ENCODE peak calls at places on chromosomes 2 and 18, in four cellular contexts. Z, C, F and Y are unnamed samples. For H3K9me3, the result is how much of the 10 kb centered on the place peaks cover.

GRCh38 chr2:141554810-141555209 is 576.0 kb downstream of the LRP1B start:
- DNase-seq in C (peak), Z (no peak), F (peak), Y (no peak)

GRCh38 chr2:1607236-1607920 is 136.9 kb downstream of the PXDN start:
- DNase-seq in Z (no peak), C (no peak), F (no peak), Y (no peak)

GRCh38 chr2:23659328-23659727 is 267.6 kb downstream of the ATAD2B start:
- DNase-seq in C (no peak), Z (no peak), F (no peak), Y (no peak)

GRCh38 chr2:205218056-205218455 is 464.2 kb upstream of the NRP2 start:
- DNase-seq in C (peak), F (peak), Z (no peak), Y (no peak)

GRCh38 chr2:10532631-10533101 is 84.5 kb upstream of the ODC1 start:
- DNase-seq in C (no peak), F (peak), Z (no peak), Y (peak)

GRCh38 chr18:29892960-29893558 is 1149.5 kb downstream of the DSC3 start:
- DNase-seq in Z (no peak), F (peak), C (peak), Y (no peak)

GRCh38 chr2:162126145-162126926 is 25.7 kb downstream of the GCG start:
- DNase-seq in Z (no peak), F (peak), C (no peak), Y (no peak)

GRCh38 chr2:48448274-48449061 is 81.5 kb upstream of the STON1 start:
- DNase-seq in Z (peak), F (peak), C (peak), Y (no peak)

GRCh38 chr18:61973273-61974115 is 80.7 kb upstream of the RNF152 start:
- DNase-seq in F (no peak), Z (no peak), C (no peak), Y (no peak)

DNA sequence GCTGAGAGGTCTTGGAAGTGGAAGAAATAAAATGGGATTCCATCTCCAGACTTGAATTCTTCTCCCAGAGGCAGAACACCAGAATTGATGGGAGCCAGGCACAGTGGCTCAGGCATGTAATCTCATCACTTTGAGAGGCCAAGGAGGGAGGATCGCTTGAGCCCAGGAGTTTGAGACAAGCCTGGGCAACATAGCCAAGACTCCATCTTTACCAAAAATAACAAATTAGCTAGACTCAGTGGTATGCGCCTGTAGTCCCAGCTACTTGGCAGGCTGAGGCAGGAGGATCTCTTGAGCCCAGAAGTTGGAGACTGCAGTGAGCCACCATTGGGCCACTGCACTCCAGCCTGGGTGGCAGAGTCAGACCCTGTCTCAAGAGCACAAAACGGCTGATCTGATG is 144.3 kb downstream of the C1D start:
- DNase-seq in C (no peak), F (peak), Z (no peak), Y (no peak)
- H3K4me3 ChIP-seq in C (peak), F (no peak), Z (no peak), Y (no peak)

GRCh38 chr18:56166914-56167313 is 471.5 kb downstream of the TXNL1 start:
- DNase-seq in C (no peak), F (peak), Z (no peak), Y (no peak)
- H3K9me3 ChIP-seq in C (under half), F (under half), Z (under half), Y (under half)

GRCh38 chr2:36058953-36059352 is 296.6 kb upstream of the CRIM1 start:
- DNase-seq in Z (no peak), C (no peak), F (no peak), Y (no peak)

GRCh38 chr2:36058076-36058475 is 297.5 kb upstream of the CRIM1 start:
- DNase-seq in Z (no peak), F (no peak), C (no peak), Y (no peak)

GRCh38 chr2:36060133-36060532 is 295.4 kb upstream of the CRIM1 start:
- DNase-seq in F (no peak), C (no peak), Z (no peak), Y (no peak)

GRCh38 chr2:36059684-36060083 is 295.9 kb upstream of the CRIM1 start:
- DNase-seq in F (no peak), C (no peak), Z (no peak), Y (no peak)
- H3K4me3 ChIP-seq in F (no peak), C (no peak), Z (no peak), Y (no peak)

DNA sequence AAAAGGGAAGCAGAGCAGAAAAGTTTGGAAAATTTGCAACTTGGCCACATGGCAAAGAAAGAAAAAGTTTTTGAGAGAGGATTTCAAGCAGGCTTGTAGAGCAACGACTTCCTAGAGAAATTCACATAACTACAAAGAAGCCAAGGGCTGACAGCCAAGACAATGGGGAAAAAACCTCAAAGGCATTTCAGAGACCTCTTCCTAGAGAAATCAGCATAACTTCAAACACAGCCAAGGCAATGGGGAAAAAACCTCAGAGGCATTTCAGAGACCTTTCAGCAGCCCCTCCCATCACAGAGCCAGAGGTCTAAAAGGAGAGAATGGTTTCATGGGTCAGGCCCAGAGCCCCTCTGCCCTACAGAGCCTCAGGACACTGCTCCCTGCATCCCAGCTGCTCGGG is 7.2 kb downstream of the ADI1 start:
- DNase-seq in F (peak), Z (no peak), C (no peak), Y (no peak)
- H3K9me3 ChIP-seq in F (under half), Z (under half), C (under half), Y (under half)

GRCh38 chr2:171553858-171554257 is 31.6 kb downstream of the CYBRD1 start:
- DNase-seq in Z (peak), C (no peak), F (no peak), Y (no peak)
- H3K4me3 ChIP-seq in Z (no peak), C (no peak), F (no peak), Y (no peak)

DNA sequence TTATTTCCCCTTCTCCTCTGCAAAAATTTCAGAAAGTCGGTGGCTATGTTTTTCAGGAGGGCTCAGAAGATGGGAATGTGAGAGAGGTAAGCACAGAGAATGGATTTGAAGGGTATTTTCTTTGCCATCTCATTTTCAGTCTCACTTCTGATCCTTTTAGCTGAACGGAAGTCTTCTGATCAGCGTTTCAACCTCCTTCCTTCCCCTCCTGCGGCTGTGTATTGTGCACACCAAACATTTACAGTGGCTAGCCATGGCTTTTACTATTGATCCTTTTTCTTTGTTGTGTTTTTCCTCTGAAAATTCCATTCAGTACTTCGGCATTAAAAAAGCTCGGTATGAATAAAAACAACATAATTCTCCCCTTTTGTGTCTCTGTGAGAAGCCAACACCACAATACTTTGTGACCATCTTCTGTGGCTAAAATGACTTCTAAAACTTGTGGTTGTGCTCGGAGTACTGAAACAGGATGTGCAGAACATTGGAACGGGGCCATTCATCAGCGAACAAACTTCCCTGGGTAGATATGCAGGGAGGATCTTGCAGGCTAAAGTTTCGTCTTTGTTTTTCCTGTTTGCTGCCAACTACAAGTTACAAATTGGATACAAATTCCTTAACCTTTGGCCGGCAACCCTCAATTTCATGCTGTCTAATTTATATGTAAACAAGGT is 260.8 kb upstream of the FAM98A start:
- DNase-seq in Z (no peak), C (peak), F (peak), Y (no peak)
- H3K9me3 ChIP-seq in Z (under half), C (under half), F (under half), Y (under half)

GRCh38 chr2:156470975-156471583 is 34.9 kb downstream of the GPD2 start:
- DNase-seq in C (no peak), F (no peak), Z (no peak), Y (no peak)

GRCh38 chr2:156464106-156464505 is 27.9 kb downstream of the GPD2 start:
- DNase-seq in Z (no peak), F (peak), C (peak), Y (no peak)

GRCh38 chr2:156465573-156465972 is 29.4 kb downstream of the GPD2 start:
- DNase-seq in F (peak), C (no peak), Z (no peak), Y (no peak)

GRCh38 chr2:156471772-156472171 is 35.6 kb downstream of the GPD2 start:
- DNase-seq in F (no peak), Z (no peak), C (no peak), Y (no peak)

GRCh38 chr2:156466739-156467405 is 30.7 kb downstream of the GPD2 start:
- DNase-seq in C (peak), Z (no peak), F (peak), Y (peak)
- H3K4me3 ChIP-seq in C (peak), Z (no peak), F (peak), Y (no peak)